ENCODE peak calls at places on chromosomes 2 and 18, in seven cellular contexts. C, H, S, E, F, L and P are unnamed samples.

GRCh38 chr2:3661149-3661660 is 3.2 kb downstream of the ALLC start:
- DNase-seq in C (no peak), H (peak), S (no peak), E (no peak), F (no peak), L (no peak), P (no peak)

GRCh38 chr2:41784496-41784895 is 263.3 kb upstream of the PKDCC start:
- DNase-seq in C (no peak), H (no peak), S (no peak), E (no peak), F (no peak), L (no peak), P (no peak)

GRCh38 chr2:205776139-205776538 is 93.8 kb downstream of the NRP2 start:
- DNase-seq in C (no peak), H (no peak), S (peak), E (peak), F (peak), L (peak), P (peak)

GRCh38 chr2:41928593-41928992 is 119.2 kb upstream of the PKDCC start:
- DNase-seq in C (peak), H (no peak), S (no peak), E (no peak), F (no peak), L (no peak), P (no peak)

GRCh38 chr2:11993749-11994148 is 247.3 kb downstream of the LPIN1 start:
- DNase-seq in C (no peak), H (no peak), S (no peak), E (no peak), F (no peak), L (no peak), P (no peak)

GRCh38 chr2:177254433-177255226 is 9.9 kb downstream of the NFE2L2 start:
- DNase-seq in C (no peak), H (no peak), S (peak), E (peak), F (no peak), L (peak), P (peak)

GRCh38 chr2:187319441-187320108 is 128.5 kb downstream of the CALCRL start:
- DNase-seq in C (no peak), H (no peak), S (no peak), E (no peak), F (no peak), L (no peak), P (no peak)

GRCh38 chr2:25279091-25279651 is 62.6 kb downstream of the DNMT3A start:
- DNase-seq in C (no peak), H (no peak), S (peak), E (no peak), F (peak), L (no peak), P (no peak)

GRCh38 chr18:63346031-63346430 is 21.0 kb downstream of the KDSR start:
- DNase-seq in C (no peak), H (no peak), S (no peak), E (no peak), F (no peak), L (no peak), P (no peak)

GRCh38 chr2:122191331-122191730 is 435.9 kb downstream of the TSN start:
- DNase-seq in C (no peak), H (no peak), S (peak), E (peak), F (peak), L (peak), P (peak)

GRCh38 chr18:6878881-6879280 is 149.4 kb downstream of the ARHGAP28 start:
- DNase-seq in C (no peak), H (peak), S (no peak), E (no peak), F (no peak), L (no peak), P (no peak)

GRCh38 chr2:239300871-239301742 is 99.7 kb downstream of the HDAC4 start:
- DNase-seq in C (no peak), H (no peak), S (no peak), E (no peak), F (no peak), L (no peak), P (no peak)

GRCh38 chr2:239970004-239970623 is 55.0 kb downstream of the NDUFA10 start:
- DNase-seq in C (no peak), H (no peak), S (no peak), E (no peak), F (no peak), L (no peak), P (no peak)

GRCh38 chr2:174971868-174972781 is 33.1 kb downstream of the CHN1 start:
- DNase-seq in C (peak), H (peak), S (peak), E (no peak), F (no peak), L (no peak), P (no peak)

GRCh38 chr2:216880509-216881184 is 20.8 kb upstream of the TNP1 start:
- DNase-seq in C (no peak), H (no peak), S (peak), E (no peak), F (no peak), L (no peak), P (no peak)

GRCh38 chr18:47917923-47918610 is 12.4 kb downstream of the SMAD2 start:
- DNase-seq in C (no peak), H (no peak), S (no peak), E (no peak), F (peak), L (no peak), P (no peak)

GRCh38 chr2:156129227-156129626 is 203.3 kb downstream of the NR4A2 start:
- DNase-seq in C (no peak), H (no peak), S (no peak), E (no peak), F (no peak), L (no peak), P (no peak)
- TF ChIP-seq CTCF in C (no peak), H (no peak), S (no peak), E (no peak), F (no peak), L (peak), P (peak)

GRCh38 chr2:108988796-108989713 is at the start of gene EDAR:
- DNase-seq in C (no peak), H (no peak), S (peak), E (peak), F (peak), L (peak), P (peak)
- TF ChIP-seq CTCF in C (peak), H (peak), S (peak), E (peak), F (peak), L (no peak), P (no peak)

DNA sequence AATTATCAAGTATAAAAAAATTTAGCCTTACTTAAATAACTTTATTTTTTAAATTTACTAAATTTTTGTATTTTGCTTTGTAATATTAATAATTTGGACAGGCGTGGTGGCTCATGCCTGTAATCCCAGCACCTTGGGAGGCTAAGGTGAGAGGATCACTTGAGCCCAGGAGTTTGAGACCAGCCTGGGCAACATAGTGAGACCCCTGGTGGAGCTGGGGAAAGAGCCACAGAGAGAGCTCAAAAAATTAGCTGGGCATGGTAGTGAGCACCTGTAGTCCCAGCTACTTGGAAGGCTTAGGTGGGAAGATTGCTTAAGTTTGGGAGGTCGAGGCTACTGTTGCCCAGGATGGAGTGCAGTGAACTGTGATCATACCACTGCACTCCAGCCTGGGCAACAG is 143.5 kb downstream of the B3GNT2 start:
- DNase-seq in C (no peak), H (no peak), S (no peak), E (no peak), F (no peak), L (no peak), P (no peak)
- TF ChIP-seq CTCF in C (no peak), H (no peak), S (no peak), E (no peak), F (no peak), L (no peak), P (no peak)

GRCh38 chr18:31134988-31135529 is 27.6 kb downstream of the DSC1 start:
- DNase-seq in C (no peak), H (no peak), S (no peak), E (no peak), F (no peak), L (no peak), P (no peak)
- TF ChIP-seq CTCF in C (no peak), H (no peak), S (no peak), E (no peak), F (no peak), L (no peak), P (no peak)

GRCh38 chr2:233928594-233929351 is 11.6 kb downstream of the TRPM8 start:
- DNase-seq in C (no peak), H (no peak), S (peak), E (no peak), F (no peak), L (peak), P (peak)
- TF ChIP-seq CTCF in C (peak), H (peak), S (peak), E (peak), F (peak), L (peak), P (peak)

DNA sequence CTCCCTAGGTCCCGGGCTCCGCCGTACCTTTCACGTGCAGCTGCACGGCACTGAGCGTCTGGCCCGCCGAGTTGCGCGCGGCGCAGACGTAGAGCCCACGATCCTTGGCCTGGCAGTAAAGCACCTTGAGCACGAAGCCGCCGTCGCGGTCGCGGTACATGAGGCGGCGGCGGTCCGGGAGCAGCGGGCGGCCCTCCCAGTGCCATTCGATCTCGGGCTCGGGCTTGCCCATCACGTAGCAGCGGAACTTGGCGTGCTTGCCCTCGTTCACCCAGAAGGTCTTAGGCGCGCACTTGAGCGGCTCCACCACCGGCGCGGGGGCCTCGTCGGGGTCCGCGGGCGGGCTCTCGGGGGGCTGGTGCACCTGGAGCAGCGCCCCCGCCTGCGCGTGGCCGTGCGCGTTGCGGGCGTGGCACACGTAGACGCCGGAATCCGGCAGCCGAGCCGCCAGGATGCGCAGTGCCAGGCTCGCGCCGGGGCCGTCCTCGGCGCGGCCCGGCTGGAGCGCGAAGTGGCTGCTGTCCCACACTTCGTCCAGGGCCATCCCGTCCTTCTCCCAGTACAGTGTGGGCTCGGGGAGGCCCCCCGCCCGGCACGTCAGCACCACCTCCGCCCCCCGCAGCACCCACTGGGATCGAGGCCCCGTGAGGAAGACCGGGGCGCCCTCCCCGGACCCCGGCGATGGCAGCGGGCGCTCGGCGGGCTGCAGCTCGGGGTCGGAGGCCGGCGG is 980 bp downstream of the OBSL1 start:
- DNase-seq in C (no peak), H (no peak), S (no peak), E (no peak), F (peak), L (peak), P (no peak)
- TF ChIP-seq CTCF in C (no peak), H (no peak), S (no peak), E (no peak), F (no peak), L (no peak), P (no peak)

GRCh38 chr18:8480506-8481328 is 128.5 kb upstream of the RAB12 start:
- DNase-seq in C (no peak), H (peak), S (no peak), E (peak), F (no peak), L (peak), P (peak)
- TF ChIP-seq CTCF in C (peak), H (peak), S (no peak), E (peak), F (no peak), L (no peak), P (no peak)

GRCh38 chr2:231245253-231246094 is 47.0 kb downstream of the ARMC9 start:
- DNase-seq in C (no peak), H (no peak), S (peak), E (no peak), F (peak), L (no peak), P (no peak)
- TF ChIP-seq CTCF in C (no peak), H (no peak), S (no peak), E (no peak), F (no peak), L (no peak), P (no peak)